ENCODE peak calls at places on chromosomes 2 and 18, in four cellular contexts. F is right lobe of liver, X is thyroid gland, O is H9. R is an unnamed sample.

GRCh38 chr2:149331023-149331400 is 625 bp downstream of the LYPD6 start:
- DNase-seq in O (no peak), F (no peak), X (no peak), R (no peak)

GRCh38 chr2:44881856-44882255 is 59.6 kb upstream of the SIX3 start:
- DNase-seq in F (no peak), X (no peak), O (no peak), R (no peak)

GRCh38 chr2:176494949-176495353 is 225.7 kb downstream of the MTX2 start:
- DNase-seq in F (peak; percentile 28), O (no peak), X (peak; percentile 8), R (no peak)

GRCh38 chr18:3498705-3499451 is 48.9 kb downstream of the TGIF1 start:
- DNase-seq in O (peak; percentile 63), X (peak; percentile 50), F (peak; percentile 37), R (no peak)

GRCh38 chr2:15884790-15885189 is 55.6 kb upstream of the MYCN start:
- DNase-seq in F (no peak), X (no peak), O (no peak), R (no peak)

GRCh38 chr2:238162171-238162515 is 3.4 kb downstream of the ERFE start:
- DNase-seq in F (no peak), X (peak; percentile 0), O (no peak), R (no peak)

GRCh38 chr2:207363761-207364160 is 166.0 kb upstream of the CREB1 start:
- DNase-seq in F (no peak), X (no peak), O (no peak), R (no peak)

GRCh38 chr2:7097353-7097895 is 180.2 kb downstream of the RNF144A start:
- DNase-seq in O (peak; percentile 86), X (peak; percentile 79), F (peak; percentile 73), R (peak; percentile 87)

GRCh38 chr2:159942149-159942548 is 120.3 kb downstream of the PLA2R1 start:
- DNase-seq in O (no peak), X (no peak), F (no peak), R (no peak)

GRCh38 chr2:108858894-108859293 is 72.3 kb downstream of the CCDC138 start:
- DNase-seq in F (no peak), X (no peak), O (no peak), R (no peak)

GRCh38 chr2:182866095-182866460 is 359 bp downstream of the FRZB start:
- DNase-seq in X (peak; percentile 13), F (no peak), O (no peak), R (no peak)

GRCh38 chr2:84022810-84023431 is 436.2 kb downstream of the SUCLG1 start:
- DNase-seq in F (no peak), O (peak; percentile 40), X (peak; percentile 4), R (no peak)

GRCh38 chr2:46770622-46771021 is 145.0 kb downstream of the MCFD2 start:
- DNase-seq in F (no peak), X (no peak), O (no peak), R (no peak)

GRCh38 chr2:120917876-120918275 is 182.2 kb downstream of the GLI2 start:
- DNase-seq in F (no peak), O (no peak), X (no peak), R (no peak)

GRCh38 chr2:57880446-57880845 is 166.2 kb upstream of the VRK2 start:
- DNase-seq in F (no peak), X (no peak), O (no peak), R (no peak)

GRCh38 chr2:34025196-34025595 is 426.1 kb upstream of the FAM98A start:
- DNase-seq in O (no peak), X (no peak), F (no peak), R (no peak)

GRCh38 chr2:242060212-242060835 is 190.8 kb downstream of the RTP5 start:
- DNase-seq in F (no peak), O (no peak), X (peak; percentile 22), R (no peak)

GRCh38 chr18:12921178-12921577 is 26.6 kb upstream of the SEH1L start:
- DNase-seq in O (no peak), F (no peak), X (no peak), R (peak; percentile 14)

GRCh38 chr2:64623232-64623879 is 30.4 kb downstream of the SERTAD2 start:
- DNase-seq in X (no peak), O (no peak), F (no peak), R (no peak)

GRCh38 chr2:85753525-85754312 is at the start of gene ATOH8:
- DNase-seq in X (peak; percentile 84), O (peak; percentile 68), F (peak; percentile 76), R (peak; percentile 14)

GRCh38 chr2:227335713-227336112 is 10.7 kb downstream of the MFF start:
- DNase-seq in F (no peak), O (no peak), X (no peak), R (no peak)

GRCh38 chr2:118061135-118061955 is 26.9 kb upstream of the INSIG2 start:
- DNase-seq in O (no peak), F (no peak), X (no peak), R (no peak)

GRCh38 chr2:159326569-159327255 is 40.2 kb upstream of the WDSUB1 start:
- DNase-seq in O (no peak), X (no peak), F (no peak), R (no peak)

GRCh38 chr2:51032748-51033355 is 920 bp upstream of the NRXN1 start:
- DNase-seq in O (no peak), F (no peak), X (no peak), R (no peak)

GRCh38 chr2:99819766-99820165 is 322.6 kb downstream of the AFF3 start:
- DNase-seq in X (peak; percentile 17), F (no peak), O (peak; percentile 41), R (no peak)

GRCh38 chr18:7616661-7617060 is 49.5 kb downstream of the PTPRM start:
- DNase-seq in X (peak; percentile 70), O (no peak), F (peak; percentile 29), R (no peak)

GRCh38 chr18:59547691-59548182 is 149.5 kb downstream of the CCBE1 start:
- DNase-seq in O (peak; percentile 51), F (no peak), X (peak; percentile 74), R (no peak)

GRCh38 chr2:5846881-5847280 is 154.7 kb downstream of the SOX11 start:
- DNase-seq in X (no peak), O (no peak), F (no peak), R (no peak)

GRCh38 chr2:183035298-183035953 is 2.8 kb downstream of the NCKAP1 start:
- DNase-seq in O (no peak), X (no peak), F (no peak), R (no peak)

GRCh38 chr2:144230452-144231085 is 289.4 kb downstream of the ZEB2 start:
- DNase-seq in X (no peak), F (no peak), O (no peak), R (no peak)

GRCh38 chr2:62293490-62294212 is 97.7 kb downstream of the B3GNT2 start:
- DNase-seq in X (peak; percentile 99), O (peak; percentile 94), F (peak; percentile 77), R (no peak)

GRCh38 chr2:52659536-52659935 is 1108.1 kb upstream of the CHAC2 start:
- DNase-seq in X (no peak), F (no peak), O (no peak), R (no peak)
- H3K9me3 ChIP-seq in X (no peaks in the 10 kb centered on the region), F (no peaks in the 10 kb centered on the region), O (no peaks in the 10 kb centered on the region), R (no peaks in the 10 kb centered on the region)

GRCh38 chr2:231356474-231356849 is 39.0 kb upstream of the B3GNT7 start:
- DNase-seq in X (no peak), F (no peak), O (no peak), R (no peak)
- H3K27ac ChIP-seq in X (no peak overlapping the region), F (no peak overlapping the region), O (no peak overlapping the region), R (no peak overlapping the region)

GRCh38 chr2:174001107-174001506 is 35.9 kb upstream of the SP3 start:
- DNase-seq in X (no peak), O (no peak), F (no peak), R (no peak)

GRCh38 chr2:173997779-173998178 is 32.6 kb upstream of the SP3 start:
- DNase-seq in O (no peak), F (no peak), X (peak; percentile 74), R (no peak)

GRCh38 chr2:173999272-173999671 is 34.1 kb upstream of the SP3 start:
- DNase-seq in F (no peak), O (no peak), X (peak; percentile 27), R (no peak)

GRCh38 chr2:173998386-173998785 is 33.2 kb upstream of the SP3 start:
- DNase-seq in O (no peak), F (no peak), X (no peak), R (no peak)

GRCh38 chr2:173999724-174000123 is 34.6 kb upstream of the SP3 start:
- DNase-seq in X (no peak), F (no peak), O (no peak), R (no peak)
- H3K27me3 ChIP-seq in X (no peaks in the 10 kb centered on the region), F (no peaks in the 10 kb centered on the region), O (no peaks in the 10 kb centered on the region), R (no peaks in the 10 kb centered on the region)

GRCh38 chr2:52686935-52687334 is 1080.7 kb upstream of the CHAC2 start:
- DNase-seq in X (no peak), O (no peak), F (no peak), R (no peak)
- H3K9me3 ChIP-seq in X (no peaks in the 10 kb centered on the region), O (no peaks in the 10 kb centered on the region), F (no peaks in the 10 kb centered on the region), R (no peaks in the 10 kb centered on the region)

DNA sequence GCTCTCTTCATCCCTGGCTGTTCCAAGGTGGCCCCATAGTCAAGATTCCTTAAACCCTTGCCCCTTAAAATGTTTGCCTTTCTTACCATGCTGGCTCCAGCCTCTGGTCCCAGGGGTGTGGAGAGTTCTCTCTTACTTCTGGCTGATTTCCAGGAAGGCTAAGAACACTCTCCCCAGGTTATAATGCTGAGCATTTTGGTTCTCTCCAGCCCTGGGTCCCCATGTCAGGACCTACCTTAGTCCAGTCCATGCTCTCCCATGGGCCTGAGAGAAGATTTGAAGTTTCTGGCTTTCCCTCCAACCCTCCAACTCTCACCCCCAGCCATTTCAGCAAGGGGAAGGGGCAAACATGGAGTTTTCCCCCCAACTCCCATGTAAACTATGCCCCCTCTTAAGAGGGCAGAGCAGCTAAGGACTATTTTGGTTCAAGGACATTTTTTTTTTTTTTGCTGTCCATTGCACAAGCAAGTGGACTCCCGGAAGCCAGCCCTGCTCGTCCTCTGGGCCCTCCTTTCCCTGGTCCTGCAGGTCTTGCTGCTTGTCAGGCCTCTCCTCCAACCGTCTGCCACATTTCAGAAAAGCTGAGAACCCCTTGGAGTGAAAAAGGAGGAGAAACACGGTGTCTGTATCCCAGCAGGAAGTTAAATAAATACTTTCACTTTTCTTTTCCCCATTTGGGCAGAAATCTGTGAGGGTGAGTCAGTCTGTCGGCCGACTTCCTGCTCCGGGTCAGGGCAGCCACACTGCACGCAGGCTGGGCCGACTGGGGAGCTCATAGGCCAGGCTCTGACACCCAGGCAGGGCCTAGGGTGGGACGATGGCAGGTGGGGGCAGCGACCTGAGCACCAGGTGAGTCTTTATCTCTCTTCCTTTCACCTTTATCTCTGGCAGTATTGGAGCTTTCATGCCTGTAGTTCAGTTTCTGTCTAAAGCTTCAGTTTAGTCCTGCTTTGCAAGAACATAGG is at the start of gene SP140L:
- DNase-seq in F (peak; percentile 89), X (peak; percentile 65), O (no peak), R (peak; percentile 88)
- H3K27ac ChIP-seq in F (peak within 1 kb of the TSS; percentile 84), X (peak within 1 kb of the TSS; percentile 59), O (no peak within 1 kb of the TSS), R (peak within 1 kb of the TSS; percentile 90)

R was measured in CD8-positive, alpha-beta T cell.